ENCODE peak calls at places on chromosomes 1 and 21, in five cellular contexts. O is trophoblast cell, S is neuronal stem cell, B is neural progenitor cell, Z is H1. H is an unnamed sample.
A peak's percentile ranks its signal among the peaks of the same experiment; 100 is the strongest.

GRCh38 chr1:91428182-91428798 is 23.7 kb upstream of the HFM1 start:
- DNase-seq in O (no peak), S (peak; percentile 17), B (peak; percentile 64), Z (peak; percentile 63), H (no peak)

GRCh38 chr1:150619576-150620509 is 9.6 kb downstream of the ENSA start:
- DNase-seq in O (no peak), S (no peak), B (no peak), Z (no peak), H (peak; percentile 79)

GRCh38 chr1:66253330-66253921 is 280.5 kb upstream of the SGIP1 start:
- DNase-seq in O (peak; percentile 32), S (peak; percentile 20), B (peak; percentile 63), Z (no peak), H (peak; percentile 82)

GRCh38 chr1:71157151-71157550 is 76.3 kb upstream of the ZRANB2 start:
- DNase-seq in O (no peak), S (no peak), B (no peak), Z (no peak), H (no peak)

GRCh38 chr1:85406081-85406480 is 58.9 kb downstream of the DDAH1 start:
- DNase-seq in O (no peak), S (no peak), B (no peak), Z (no peak), H (no peak)

GRCh38 chr1:228321895-228322294 is 84.7 kb downstream of the TRIM11 start:
- DNase-seq in O (no peak), S (no peak), B (no peak), Z (no peak), H (no peak)

GRCh38 chr1:224172229-224172628 is 10.8 kb upstream of the DEGS1 start:
- DNase-seq in O (no peak), S (no peak), B (no peak), Z (no peak), H (no peak)

GRCh38 chr1:204453141-204453772 is 41.3 kb downstream of the PIK3C2B start:
- DNase-seq in O (no peak), S (no peak), B (no peak), Z (no peak), H (no peak)

GRCh38 chr1:221097479-221098281 is 218.4 kb downstream of the HLX start:
- DNase-seq in O (peak; percentile 80), S (no peak), B (no peak), Z (no peak), H (peak; percentile 94)

GRCh38 chr1:150194381-150195031 is 41.4 kb downstream of the ANP32E start:
- DNase-seq in O (peak; percentile 39), S (no peak), B (no peak), Z (no peak), H (no peak)

GRCh38 chr1:108124622-108125311 is 75.4 kb downstream of the SLC25A24 start:
- DNase-seq in O (no peak), S (no peak), B (no peak), Z (no peak), H (no peak)

GRCh38 chr1:19074361-19074901 is 118.0 kb upstream of the IFFO2 start:
- DNase-seq in O (no peak), S (no peak), B (no peak), Z (no peak), H (no peak)

GRCh38 chr1:150176593-150176992 is 26.9 kb downstream of the PLEKHO1 start:
- DNase-seq in O (no peak), S (no peak), B (no peak), Z (no peak), H (no peak)

GRCh38 chr1:114320586-114320985 is 166.9 kb upstream of the SYT6 start:
- DNase-seq in O (peak; percentile 66), S (no peak), B (no peak), Z (no peak), H (peak; percentile 97)

GRCh38 chr21:38916214-38916964 is 110.7 kb downstream of the ETS2 start:
- DNase-seq in O (no peak), S (no peak), B (no peak), Z (no peak), H (no peak)

GRCh38 chr1:222950892-222951291 is 136.1 kb downstream of the DISP1 start:
- DNase-seq in O (no peak), S (no peak), B (no peak), Z (no peak), H (no peak)

GRCh38 chr1:88867743-88868521 is 23.4 kb downstream of the GTF2B start:
- DNase-seq in O (no peak), S (no peak), B (no peak), Z (no peak), H (peak; percentile 80)

GRCh38 chr1:8315573-8316475 is 2.1 kb upstream of the SLC45A1 start:
- DNase-seq in O (no peak), S (no peak), B (peak; percentile 48), Z (peak; percentile 55), H (no peak)

GRCh38 chr1:244221961-244222360 is 170.9 kb downstream of the ZBTB18 start:
- DNase-seq in O (no peak), S (no peak), B (peak; percentile 26), Z (no peak), H (no peak)

GRCh38 chr1:101055623-101056022 is 30.0 kb upstream of the DPH5 start:
- DNase-seq in O (no peak), S (no peak), B (no peak), Z (no peak), H (no peak)

GRCh38 chr1:235737751-235738150 is 88.2 kb upstream of the GNG4 start:
- DNase-seq in O (no peak), S (no peak), B (no peak), Z (no peak), H (no peak)

GRCh38 chr1:39061951-39062350 is 35.8 kb downstream of the NDUFS5 start:
- DNase-seq in O (no peak), S (no peak), B (no peak), Z (no peak), H (peak; percentile 62)

GRCh38 chr1:212035835-212036605 is 472 bp downstream of the DTL start:
- DNase-seq in O (peak; percentile 1), S (no peak), B (no peak), Z (no peak), H (no peak)

GRCh38 chr1:171800342-171800741 is 18.9 kb downstream of the METTL13 start:
- DNase-seq in O (no peak), S (no peak), B (no peak), Z (no peak), H (no peak)

GRCh38 chr1:16174886-16175598 is 19.2 kb upstream of the EPHA2 start:
- DNase-seq in O (peak; percentile 32), S (peak; percentile 79), B (peak; percentile 96), Z (no peak), H (no peak)

GRCh38 chr1:172266528-172267174 is 153.8 kb upstream of the C1orf105 start:
- DNase-seq in O (no peak), S (no peak), B (no peak), Z (no peak), H (no peak)

GRCh38 chr1:206809504-206810084 is 37.3 kb upstream of the IL10 start:
- DNase-seq in O (no peak), S (no peak), B (peak; percentile 12), Z (no peak), H (peak; percentile 60)

GRCh38 chr1:88800382-88801051 is 90.8 kb downstream of the GTF2B start:
- DNase-seq in O (peak; percentile 9), S (no peak), B (peak; percentile 52), Z (peak; percentile 58), H (peak; percentile 30)

GRCh38 chr1:173202430-173203145 is 4.5 kb downstream of the TNFSF4 start:
- DNase-seq in O (peak; percentile 41), S (peak; percentile 23), B (peak; percentile 70), Z (no peak), H (peak; percentile 97)

GRCh38 chr1:3923378-3924185 is 23.5 kb upstream of the C1orf174 start:
- DNase-seq in O (no peak), S (no peak), B (no peak), Z (no peak), H (no peak)

GRCh38 chr1:31581821-31582810 is 5.8 kb downstream of the TINAGL1 start:
- DNase-seq in O (peak; percentile 92), S (no peak), B (no peak), Z (no peak), H (no peak)
- H2AFZ ChIP-seq in O (no peak overlapping the region), S (no peak overlapping the region), B (no peak overlapping the region), Z (no peak overlapping the region), H (no peak overlapping the region)

GRCh38 chr1:234371414-234371813 is 1.8 kb upstream of the COA6 start:
- DNase-seq in O (no peak), S (no peak), B (no peak), Z (no peak), H (no peak)

GRCh38 chr1:234369033-234369430 is 4.2 kb upstream of the COA6 start:
- DNase-seq in O (no peak), S (no peak), B (no peak), Z (no peak), H (no peak)

GRCh38 chr1:234372011-234372757 is 1.1 kb upstream of the COA6 start:
- DNase-seq in O (no peak), S (no peak), B (no peak), Z (no peak), H (no peak)

GRCh38 chr1:234368320-234369032 is 4.8 kb upstream of the COA6 start:
- DNase-seq in O (no peak), S (no peak), B (no peak), Z (no peak), H (no peak)

DNA sequence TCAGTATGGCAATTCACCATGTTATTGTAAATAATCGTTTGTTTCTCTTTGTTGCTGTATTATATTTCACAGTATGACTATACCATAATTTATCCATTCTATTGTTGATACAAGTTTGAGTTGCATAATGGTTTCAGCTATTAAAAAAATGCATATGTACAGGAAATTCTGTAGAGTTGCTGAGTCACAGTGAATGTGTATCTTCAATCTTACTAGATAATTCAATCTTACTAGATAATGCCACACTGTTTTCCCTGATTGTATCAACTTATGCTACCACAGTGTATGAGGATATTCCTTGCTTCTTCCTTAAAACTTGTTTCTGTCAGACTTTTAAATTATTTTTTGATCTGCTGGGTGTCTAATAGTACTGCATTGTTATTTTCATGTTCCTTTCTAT is 3.5 kb upstream of the COA6 start:
- DNase-seq in O (no peak), S (no peak), B (no peak), Z (no peak), H (no peak)
- H2AFZ ChIP-seq in O (no peak overlapping the region), S (no peak overlapping the region), B (no peak overlapping the region), Z (no peak overlapping the region), H (no peak overlapping the region)

DNA sequence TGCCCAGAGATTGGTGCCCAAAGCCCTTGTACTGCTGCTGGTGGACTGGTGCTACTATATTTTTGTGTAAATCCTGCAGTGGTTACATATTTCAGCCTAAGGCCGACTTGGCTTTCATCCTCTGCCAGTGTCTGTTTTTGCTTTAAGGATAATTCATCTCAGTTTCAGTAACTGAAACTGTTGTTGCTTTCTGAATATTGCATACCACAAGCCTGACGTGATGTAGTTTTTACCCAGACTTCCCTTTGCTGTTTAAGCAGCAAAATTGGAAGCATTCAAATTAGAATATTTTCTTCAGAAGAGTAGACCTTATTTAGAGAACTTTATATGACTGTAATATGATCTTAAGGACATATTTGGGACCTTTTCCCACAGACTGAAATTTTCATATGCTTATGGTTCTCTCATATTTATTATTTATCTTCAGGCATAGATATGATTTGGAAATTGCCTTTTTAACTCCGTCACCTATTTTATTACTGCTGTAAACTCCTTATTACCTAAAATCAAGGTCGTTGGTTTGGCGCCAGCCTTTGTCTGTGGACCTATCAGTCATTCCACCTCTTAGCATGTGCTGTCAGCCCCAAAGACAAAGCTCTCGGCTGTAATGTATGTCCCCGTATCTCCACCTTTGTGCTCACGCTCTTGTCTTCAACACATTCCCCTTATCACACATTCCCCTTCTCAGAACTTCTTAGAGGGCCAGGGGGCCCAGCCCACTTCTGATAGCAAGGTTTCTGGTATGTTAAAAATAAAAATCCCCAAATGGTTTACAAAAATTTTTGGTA is 342.0 kb downstream of the RYR2 start:
- DNase-seq in O (no peak), S (no peak), B (no peak), Z (no peak), H (peak; percentile 81)
- H2AFZ ChIP-seq in O (no peak overlapping the region), S (no peak overlapping the region), B (no peak overlapping the region), Z (no peak overlapping the region), H (peak overlapping the region; percentile 49)

GRCh38 chr1:186189156-186189555 is 185.9 kb downstream of the TPR start:
- DNase-seq in O (no peak), S (no peak), B (no peak), Z (no peak), H (no peak)
- H2AFZ ChIP-seq in O (no peak overlapping the region), S (no peak overlapping the region), B (no peak overlapping the region), Z (no peak overlapping the region), H (no peak overlapping the region)

H was measured in fibroblast of lung.